ENCODE peak calls at places on chromosomes 4 and X, in four cellular contexts. One of them, this sample, is unnamed.

GRCh38 chr4:41657561-41657960 is 91.0 kb downstream of the PHOX2B start:
- DNase-seq in psoas muscle: no peak
- DNase-seq in omental fat pad: no peak
- DNase-seq in esophagus squamous epithelium: no peak
- DNase-seq in this sample: no peak

GRCh38 chr4:170139764-170140163 is 50.0 kb upstream of the AADAT start:
- DNase-seq in esophagus squamous epithelium: no peak
- DNase-seq in psoas muscle: no peak
- DNase-seq in omental fat pad: no peak
- DNase-seq in this sample: no peak

GRCh38 chr4:53784112-53784511 is 192.8 kb upstream of the LNX1 start:
- DNase-seq in esophagus squamous epithelium: no peak
- DNase-seq in psoas muscle: no peak
- DNase-seq in omental fat pad: no peak
- DNase-seq in this sample: no peak

GRCh38 chr4:2362286-2363055 is 56.0 kb downstream of the ZFYVE28 start:
- DNase-seq in esophagus squamous epithelium: no peak
- DNase-seq in psoas muscle: no peak
- DNase-seq in omental fat pad: no peak
- DNase-seq in this sample: no peak

GRCh38 chr4:126267689-126268088 is 952.9 kb downstream of the FAT4 start:
- DNase-seq in esophagus squamous epithelium: no peak
- DNase-seq in psoas muscle: no peak
- DNase-seq in omental fat pad: no peak
- DNase-seq in this sample: no peak

GRCh38 chrX:101347859-101348451 is 587 bp downstream of the TIMM8A start:
- DNase-seq in psoas muscle: no peak
- DNase-seq in omental fat pad: no peak
- DNase-seq in esophagus squamous epithelium: no peak
- DNase-seq in this sample: no peak

GRCh38 chr4:44766453-44766852 is 40.1 kb upstream of the GNPDA2 start:
- DNase-seq in omental fat pad: no peak
- DNase-seq in esophagus squamous epithelium: no peak
- DNase-seq in psoas muscle: no peak
- DNase-seq in this sample: no peak

GRCh38 chrX:10726647-10727046 is 106.3 kb upstream of the MID1 start:
- DNase-seq in omental fat pad: no peak
- DNase-seq in esophagus squamous epithelium: no peak
- DNase-seq in psoas muscle: no peak
- DNase-seq in this sample: no peak

GRCh38 chrX:48631376-48632090 is 34.2 kb downstream of the WDR13 start:
- DNase-seq in omental fat pad: peak
- DNase-seq in psoas muscle: peak
- DNase-seq in esophagus squamous epithelium: peak
- DNase-seq in this sample: peak

GRCh38 chrX:72470111-72470510 is 102.5 kb downstream of the HDAC8 start:
- DNase-seq in omental fat pad: no peak
- DNase-seq in esophagus squamous epithelium: no peak
- DNase-seq in psoas muscle: no peak
- DNase-seq in this sample: no peak

GRCh38 chr4:139576219-139576618 is 20.2 kb upstream of the SETD7 start:
- DNase-seq in omental fat pad: no peak
- DNase-seq in psoas muscle: no peak
- DNase-seq in esophagus squamous epithelium: no peak
- DNase-seq in this sample: no peak

GRCh38 chr4:86560447-86560846 is 33.7 kb upstream of the PTPN13 start:
- DNase-seq in esophagus squamous epithelium: no peak
- DNase-seq in omental fat pad: no peak
- DNase-seq in psoas muscle: no peak
- DNase-seq in this sample: no peak

GRCh38 chr4:186689476-186689875 is 34.2 kb downstream of the FAT1 start:
- DNase-seq in omental fat pad: no peak
- DNase-seq in esophagus squamous epithelium: no peak
- DNase-seq in psoas muscle: no peak
- DNase-seq in this sample: no peak

GRCh38 chr4:12926189-12927066 is 557.7 kb downstream of the RAB28 start:
- DNase-seq in psoas muscle: no peak
- DNase-seq in omental fat pad: no peak
- DNase-seq in esophagus squamous epithelium: no peak
- DNase-seq in this sample: no peak

GRCh38 chr4:32778025-32778424 is 2057.9 kb downstream of the PCDH7 start:
- DNase-seq in esophagus squamous epithelium: no peak
- DNase-seq in omental fat pad: no peak
- DNase-seq in psoas muscle: no peak
- DNase-seq in this sample: no peak

GRCh38 chrX:41236629-41237028 is 97.3 kb upstream of the DDX3X start:
- DNase-seq in psoas muscle: no peak
- DNase-seq in omental fat pad: no peak
- DNase-seq in esophagus squamous epithelium: no peak
- DNase-seq in this sample: no peak

GRCh38 chrX:38262715-38263620 is 42.3 kb upstream of the SRPX start:
- DNase-seq in psoas muscle: no peak
- DNase-seq in omental fat pad: no peak
- DNase-seq in esophagus squamous epithelium: no peak
- DNase-seq in this sample: no peak

GRCh38 chr4:37365888-37366287 is 121.3 kb downstream of the NWD2 start:
- DNase-seq in omental fat pad: no peak
- DNase-seq in esophagus squamous epithelium: no peak
- DNase-seq in psoas muscle: no peak
- DNase-seq in this sample: no peak

GRCh38 chrX:66601522-66601921 is 37.4 kb downstream of the EDA2R start:
- DNase-seq in esophagus squamous epithelium: no peak
- DNase-seq in psoas muscle: no peak
- DNase-seq in omental fat pad: no peak
- DNase-seq in this sample: no peak

GRCh38 chr4:37891221-37892159 is 606 bp downstream of the TBC1D1 start:
- DNase-seq in psoas muscle: no peak
- DNase-seq in esophagus squamous epithelium: no peak
- DNase-seq in omental fat pad: no peak
- DNase-seq in this sample: peak

GRCh38 chr4:160180206-160180605 is 1077.3 kb downstream of the RAPGEF2 start:
- DNase-seq in omental fat pad: no peak
- DNase-seq in psoas muscle: no peak
- DNase-seq in esophagus squamous epithelium: no peak
- DNase-seq in this sample: no peak

GRCh38 chr4:113052379-113052951 is 3.0 kb downstream of the ANK2 start:
- DNase-seq in esophagus squamous epithelium: no peak
- DNase-seq in omental fat pad: no peak
- DNase-seq in psoas muscle: no peak
- DNase-seq in this sample: no peak

GRCh38 chr4:99816611-99817309 is at the start of gene DAPP1:
- DNase-seq in omental fat pad: no peak
- DNase-seq in psoas muscle: peak
- DNase-seq in esophagus squamous epithelium: peak
- DNase-seq in this sample: no peak

GRCh38 chr4:83237591-83237990 is 47.0 kb downstream of the COQ2 start:
- DNase-seq in omental fat pad: no peak
- DNase-seq in esophagus squamous epithelium: no peak
- DNase-seq in psoas muscle: no peak
- DNase-seq in this sample: no peak

GRCh38 chrX:19661977-19662376 is 146.7 kb upstream of the MAP3K15 start:
- DNase-seq in psoas muscle: no peak
- DNase-seq in esophagus squamous epithelium: no peak
- DNase-seq in omental fat pad: no peak
- DNase-seq in this sample: no peak

GRCh38 chr4:173807347-173807746 is 277.3 kb upstream of the HAND2 start:
- DNase-seq in esophagus squamous epithelium: no peak
- DNase-seq in psoas muscle: peak
- DNase-seq in omental fat pad: no peak
- DNase-seq in this sample: no peak

GRCh38 chr4:33133723-33134122 is 2413.6 kb downstream of the PCDH7 start:
- DNase-seq in omental fat pad: no peak
- DNase-seq in esophagus squamous epithelium: no peak
- DNase-seq in psoas muscle: no peak
- DNase-seq in this sample: no peak

GRCh38 chr4:100796333-100796732 is 278.5 kb upstream of the EMCN start:
- DNase-seq in esophagus squamous epithelium: no peak
- DNase-seq in psoas muscle: no peak
- DNase-seq in omental fat pad: no peak
- DNase-seq in this sample: no peak

GRCh38 chr4:99043346-99043745 is 45.2 kb downstream of the ADH5 start:
- DNase-seq in psoas muscle: no peak
- DNase-seq in esophagus squamous epithelium: no peak
- DNase-seq in omental fat pad: no peak
- DNase-seq in this sample: no peak

GRCh38 chrX:151970661-151971060 is 3.8 kb downstream of the GABRE start:
- DNase-seq in omental fat pad: no peak
- DNase-seq in psoas muscle: peak
- DNase-seq in esophagus squamous epithelium: no peak
- DNase-seq in this sample: no peak

GRCh38 chr4:43089730-43090129 is 197.2 kb downstream of the GRXCR1 start:
- DNase-seq in omental fat pad: no peak
- DNase-seq in psoas muscle: no peak
- DNase-seq in esophagus squamous epithelium: no peak
- DNase-seq in this sample: no peak

GRCh38 chrX:42752730-42753129 is 25.2 kb downstream of the PPP1R2C start:
- DNase-seq in omental fat pad: no peak
- DNase-seq in psoas muscle: no peak
- DNase-seq in esophagus squamous epithelium: no peak
- DNase-seq in this sample: no peak

GRCh38 chr4:26410385-26411293 is 79.6 kb downstream of the CCKAR start:
- DNase-seq in omental fat pad: no peak
- DNase-seq in esophagus squamous epithelium: no peak
- DNase-seq in psoas muscle: no peak
- DNase-seq in this sample: no peak

GRCh38 chrX:110320588-110320987 is 2.7 kb upstream of the AMMECR1 start:
- DNase-seq in psoas muscle: no peak
- DNase-seq in esophagus squamous epithelium: no peak
- DNase-seq in omental fat pad: no peak
- DNase-seq in this sample: no peak
- TF ChIP-seq CTCF in psoas muscle: no peak
- TF ChIP-seq CTCF in esophagus squamous epithelium: no peak
- TF ChIP-seq CTCF in omental fat pad: no peak
- TF ChIP-seq CTCF in this sample: no peak

GRCh38 chrX:134603806-134604700 is 54.2 kb downstream of the PLAC1 start:
- DNase-seq in psoas muscle: peak
- DNase-seq in omental fat pad: no peak
- DNase-seq in esophagus squamous epithelium: no peak
- DNase-seq in this sample: no peak
- TF ChIP-seq CTCF in psoas muscle: peak
- TF ChIP-seq CTCF in omental fat pad: no peak
- TF ChIP-seq CTCF in esophagus squamous epithelium: no peak
- TF ChIP-seq CTCF in this sample: no peak

DNA sequence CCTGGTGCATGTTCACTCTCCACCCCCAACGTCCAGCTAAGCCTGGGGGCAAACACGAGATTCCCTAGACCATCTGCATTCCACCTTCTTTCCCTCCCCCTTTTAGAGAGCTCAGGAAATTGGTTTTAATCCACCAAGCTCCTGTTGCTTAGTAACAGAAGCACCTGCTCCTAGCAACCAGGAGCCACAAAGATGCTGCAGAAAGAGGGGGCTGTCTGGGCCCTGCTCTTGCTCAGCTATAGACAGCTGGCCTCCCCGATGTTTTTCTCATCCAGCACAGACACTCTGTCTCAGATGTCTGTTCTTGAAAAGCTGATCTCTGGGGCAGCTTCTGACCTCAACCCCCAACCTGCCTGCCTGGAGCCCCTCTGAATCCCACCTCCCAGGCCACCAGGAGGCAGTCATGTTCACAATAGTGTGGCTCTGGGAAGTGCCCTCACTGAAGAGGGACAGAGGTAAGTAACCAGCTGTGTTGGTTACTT is 71.5 kb downstream of the SLC16A2 start:
- DNase-seq in esophagus squamous epithelium: no peak
- DNase-seq in psoas muscle: no peak
- DNase-seq in omental fat pad: no peak
- DNase-seq in this sample: no peak
- TF ChIP-seq CTCF in esophagus squamous epithelium: no peak
- TF ChIP-seq CTCF in psoas muscle: peak
- TF ChIP-seq CTCF in omental fat pad: no peak
- TF ChIP-seq CTCF in this sample: no peak

DNA sequence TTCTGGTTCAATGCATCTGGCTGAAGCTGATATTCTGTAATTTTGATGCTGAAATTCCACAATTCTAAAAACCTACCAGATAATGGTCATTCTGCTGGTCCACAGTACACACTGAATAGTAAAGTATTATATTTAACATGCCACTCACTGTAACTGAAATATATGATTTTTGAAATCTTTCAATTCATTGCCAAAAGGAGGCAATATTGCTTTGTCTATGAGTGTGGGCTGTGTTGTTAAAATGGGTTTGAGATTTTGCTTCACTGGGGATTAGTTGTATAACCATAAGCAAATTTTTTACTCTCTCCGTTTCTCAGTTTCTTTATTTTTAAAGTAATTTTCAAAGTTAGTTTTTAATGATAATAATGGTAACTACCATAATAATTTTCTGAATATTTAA is 1404.1 kb upstream of the IGFBP7 start:
- DNase-seq in esophagus squamous epithelium: no peak
- DNase-seq in psoas muscle: no peak
- DNase-seq in omental fat pad: no peak
- DNase-seq in this sample: no peak
- TF ChIP-seq CTCF in esophagus squamous epithelium: no peak
- TF ChIP-seq CTCF in psoas muscle: no peak
- TF ChIP-seq CTCF in omental fat pad: no peak
- TF ChIP-seq CTCF in this sample: no peak

GRCh38 chr4:7154351-7154981 is 37.9 kb upstream of the SORCS2 start:
- DNase-seq in esophagus squamous epithelium: no peak
- DNase-seq in omental fat pad: no peak
- DNase-seq in psoas muscle: no peak
- DNase-seq in this sample: no peak

GRCh38 chr4:7153711-7154110 is 38.6 kb upstream of the SORCS2 start:
- DNase-seq in esophagus squamous epithelium: no peak
- DNase-seq in psoas muscle: no peak
- DNase-seq in omental fat pad: no peak
- DNase-seq in this sample: no peak

GRCh38 chr4:7150083-7150635 is 42.2 kb upstream of the SORCS2 start:
- DNase-seq in psoas muscle: no peak
- DNase-seq in omental fat pad: no peak
- DNase-seq in esophagus squamous epithelium: no peak
- DNase-seq in this sample: no peak

GRCh38 chr4:7148337-7148736 is 44.0 kb upstream of the SORCS2 start:
- DNase-seq in psoas muscle: no peak
- DNase-seq in esophagus squamous epithelium: no peak
- DNase-seq in omental fat pad: no peak
- DNase-seq in this sample: no peak

DNA sequence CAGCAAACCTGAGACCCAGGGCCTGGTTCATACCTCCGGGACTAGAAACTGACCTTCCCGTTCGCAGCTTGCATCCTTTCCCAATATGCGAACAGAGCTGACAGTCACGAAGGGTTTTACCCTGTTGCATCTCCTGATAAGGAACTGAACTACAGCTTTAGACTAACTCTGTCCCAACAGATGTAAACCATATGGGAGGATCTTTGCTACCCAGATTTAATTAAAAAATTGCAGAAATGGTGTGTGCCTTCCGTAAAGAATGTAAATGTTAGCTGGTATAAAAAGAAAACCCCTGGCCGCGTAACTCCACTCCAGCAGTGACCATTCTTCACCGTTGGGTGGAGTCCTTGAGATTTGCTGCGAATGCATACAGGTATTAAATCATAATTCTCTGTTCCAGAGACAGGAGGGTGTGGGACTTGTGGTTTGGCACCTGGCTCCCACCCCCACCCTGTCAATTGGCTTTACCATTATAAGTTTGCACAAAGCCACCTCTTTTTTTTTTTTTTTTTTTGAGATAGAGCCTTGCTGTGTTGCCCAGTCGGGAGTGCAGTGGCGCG is 40.6 kb upstream of the SORCS2 start:
- DNase-seq in psoas muscle: no peak
- DNase-seq in omental fat pad: no peak
- DNase-seq in esophagus squamous epithelium: no peak
- DNase-seq in this sample: no peak
- TF ChIP-seq CTCF in psoas muscle: no peak
- TF ChIP-seq CTCF in omental fat pad: no peak
- TF ChIP-seq CTCF in esophagus squamous epithelium: no peak
- TF ChIP-seq CTCF in this sample: no peak

This sample was measured in mesothelial cell of epicardium.